ENCODE peak calls at places on chromosomes 3 and 15, in seven cellular contexts. W is HepG2, N is progenitor cell of endocrine pancreas, X is vagina, M is coronary artery, R is choroid plexus epithelial cell, L is B cell. Z is an unnamed sample.

GRCh38 chr15:58504674-58505234 is 73.0 kb downstream of the LIPC start:
- DNase-seq in W (no peak), N (no peak), X (no peak), M (no peak), R (no peak), L (no peak), Z (no peak)

GRCh38 chr3:148873270-148873927 is 8.3 kb downstream of the CPA3 start:
- DNase-seq in W (peak; percentile 19), N (no peak), X (no peak), M (no peak), R (no peak), L (no peak), Z (no peak)

GRCh38 chr3:175885196-175885766 is 1026.1 kb downstream of the NAALADL2 start:
- DNase-seq in W (no peak), N (no peak), X (no peak), M (no peak), R (no peak), L (no peak), Z (no peak)

GRCh38 chr3:139281512-139282196 is 62.2 kb upstream of the MRPS22 start:
- DNase-seq in W (no peak), N (no peak), X (no peak), M (no peak), R (no peak), L (no peak), Z (no peak)

GRCh38 chr3:100556656-100557310 is 52.6 kb upstream of the ADGRG7 start:
- DNase-seq in W (no peak), N (no peak), X (no peak), M (no peak), R (peak; percentile 75), L (no peak), Z (no peak)

GRCh38 chr3:52246728-52247454 is 1.3 kb downstream of the PPM1M start:
- DNase-seq in W (no peak), N (no peak), X (no peak), M (no peak), R (no peak), L (no peak), Z (peak; percentile 47)

GRCh38 chr3:114879059-114880031 is 267.7 kb downstream of the ZBTB20 start:
- DNase-seq in W (no peak), N (no peak), X (no peak), M (no peak), R (peak; percentile 68), L (no peak), Z (no peak)

GRCh38 chr3:93988283-93988682 is 8.3 kb downstream of the ARL13B start:
- DNase-seq in W (no peak), N (no peak), X (no peak), M (no peak), R (peak; percentile 44), L (no peak), Z (no peak)

GRCh38 chr15:100891316-100892012 is 11.8 kb downstream of the ALDH1A3 start:
- DNase-seq in W (no peak), N (no peak), X (no peak), M (no peak), R (peak; percentile 13), L (no peak), Z (no peak)

GRCh38 chr3:78906245-78906644 is 861.6 kb downstream of the ROBO1 start:
- DNase-seq in W (no peak), N (no peak), X (no peak), M (no peak), R (no peak), L (no peak), Z (no peak)

GRCh38 chr3:45088959-45089358 is 57.2 kb downstream of the CDCP1 start:
- DNase-seq in W (no peak), N (no peak), X (no peak), M (no peak), R (no peak), L (no peak), Z (no peak)

GRCh38 chr15:55319537-55320325 is 709 bp downstream of the PIGB start:
- DNase-seq in W (no peak), N (no peak), X (no peak), M (no peak), R (peak; percentile 34), L (peak; percentile 9), Z (peak; percentile 26)

GRCh38 chr15:71669688-71670087 is 140.7 kb upstream of the NR2E3 start:
- DNase-seq in W (no peak), N (no peak), X (no peak), M (no peak), R (no peak), L (no peak), Z (no peak)

GRCh38 chr3:54931182-54931581 is 3.3 kb upstream of the LRTM1 start:
- DNase-seq in W (no peak), N (no peak), X (no peak), M (no peak), R (no peak), L (no peak), Z (no peak)

GRCh38 chr3:20056727-20057611 is 16.7 kb downstream of the KAT2B start:
- DNase-seq in W (no peak), N (no peak), X (no peak), M (no peak), R (peak; percentile 89), L (no peak), Z (peak; percentile 52)

GRCh38 chr3:114095808-114096207 is 39.3 kb downstream of the QTRT2 start:
- DNase-seq in W (no peak), N (no peak), X (no peak), M (no peak), R (no peak), L (no peak), Z (no peak)

GRCh38 chr15:95446854-95447253 is 883.6 kb upstream of the NR2F2 start:
- DNase-seq in W (no peak), N (no peak), X (no peak), M (no peak), R (no peak), L (no peak), Z (peak; percentile 50)

GRCh38 chr3:36957862-36958686 is 13.2 kb upstream of the TRANK1 start:
- DNase-seq in W (no peak), N (no peak), X (no peak), M (no peak), R (peak; percentile 59), L (no peak), Z (no peak)

GRCh38 chr3:31937225-31937624 is 43.8 kb downstream of the OSBPL10 start:
- DNase-seq in W (no peak), N (no peak), X (no peak), M (no peak), R (no peak), L (no peak), Z (no peak)

DNA sequence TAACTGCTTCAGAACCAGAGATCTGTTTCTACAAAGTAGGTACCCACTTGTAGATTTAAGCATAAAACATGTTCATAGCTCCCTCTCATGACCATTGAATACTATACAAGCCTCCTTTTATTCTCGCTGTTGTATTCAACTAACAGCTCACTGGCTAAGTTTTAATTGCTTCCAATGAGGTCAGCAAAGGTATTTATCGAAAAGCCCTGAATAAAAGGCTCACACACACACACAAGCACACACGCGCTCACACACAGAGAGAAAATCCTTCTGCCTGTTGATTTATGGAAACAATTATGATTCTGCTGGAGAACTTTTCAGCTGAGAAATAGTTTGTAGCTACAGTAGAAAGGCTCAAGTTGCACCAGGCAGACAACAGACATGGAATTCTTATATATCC is at the start of gene FGF7:
- DNase-seq in W (peak; percentile 2), N (no peak), X (no peak), M (no peak), R (peak; percentile 64), L (no peak), Z (no peak)
- TF ChIP-seq CTCF in W (no peak), N (no peak), X (no peak), M (no peak), R (no peak), L (no peak), Z (no peak)

DNA sequence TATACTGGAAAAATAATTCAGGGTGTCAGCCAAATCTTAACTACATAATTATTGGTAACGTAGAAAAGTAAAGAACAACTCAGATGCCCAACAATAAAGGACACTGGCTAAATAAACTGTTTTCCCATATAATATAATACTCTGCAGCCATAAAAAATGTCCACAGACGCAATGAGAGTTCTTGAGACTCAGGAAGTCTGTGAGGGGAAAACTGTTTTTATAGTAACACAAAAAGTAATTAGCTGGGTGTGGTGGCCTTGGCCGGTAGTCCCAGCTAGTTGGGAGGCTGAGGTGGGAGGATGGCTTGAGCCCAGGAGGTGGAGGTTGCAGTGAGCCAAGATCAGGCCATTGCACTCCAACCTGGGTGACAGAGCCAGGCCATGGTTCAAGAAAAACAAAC is 5.5 kb upstream of the UBR1 start:
- DNase-seq in W (no peak), N (no peak), X (no peak), M (no peak), R (no peak), L (no peak), Z (no peak)
- TF ChIP-seq CTCF in W (no peak), N (no peak), X (no peak), M (no peak), R (no peak), L (no peak), Z (no peak)

GRCh38 chr3:3020209-3020608 is 90.0 kb downstream of the IL5RA start:
- DNase-seq in W (no peak), N (no peak), X (no peak), M (no peak), R (no peak), L (no peak), Z (no peak)

GRCh38 chr3:3013299-3013698 is 96.9 kb downstream of the IL5RA start:
- DNase-seq in W (no peak), N (no peak), X (no peak), M (no peak), R (no peak), L (no peak), Z (no peak)

DNA sequence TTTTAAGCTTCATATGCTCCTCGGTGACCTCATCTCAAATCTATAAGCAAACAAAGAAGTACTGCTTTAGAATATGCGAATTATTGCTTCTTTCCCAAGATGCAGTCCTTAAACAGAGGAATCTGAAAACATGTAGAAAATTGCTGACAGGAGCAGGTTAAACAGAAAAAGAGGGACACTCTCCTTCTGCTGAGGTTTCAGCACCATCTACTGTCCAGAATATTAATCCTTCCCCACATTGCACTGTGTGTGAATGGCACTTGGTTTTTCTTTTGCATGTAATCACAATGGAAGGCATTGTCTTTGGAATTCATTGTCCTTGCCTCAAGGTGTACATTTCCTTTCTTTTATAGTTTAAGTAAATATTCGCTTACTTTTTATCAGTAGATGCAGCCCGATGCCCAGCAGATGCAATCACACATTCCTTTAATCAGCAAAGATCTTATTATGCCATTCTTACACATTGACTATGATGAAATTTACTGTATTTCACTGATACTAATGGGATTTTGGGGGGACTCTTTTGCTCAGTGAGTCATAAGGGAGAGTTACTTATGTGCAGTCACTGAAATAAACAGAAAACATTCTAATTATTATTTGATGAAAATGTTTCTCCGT is 94.6 kb downstream of the IL5RA start:
- DNase-seq in W (peak; percentile 15), N (no peak), X (no peak), M (no peak), R (peak; percentile 30), L (peak; percentile 4), Z (no peak)
- TF ChIP-seq CTCF in W (peak; percentile 74), N (peak; percentile 61), X (no peak), M (no peak), R (peak; percentile 31), L (no peak), Z (no peak)

DNA sequence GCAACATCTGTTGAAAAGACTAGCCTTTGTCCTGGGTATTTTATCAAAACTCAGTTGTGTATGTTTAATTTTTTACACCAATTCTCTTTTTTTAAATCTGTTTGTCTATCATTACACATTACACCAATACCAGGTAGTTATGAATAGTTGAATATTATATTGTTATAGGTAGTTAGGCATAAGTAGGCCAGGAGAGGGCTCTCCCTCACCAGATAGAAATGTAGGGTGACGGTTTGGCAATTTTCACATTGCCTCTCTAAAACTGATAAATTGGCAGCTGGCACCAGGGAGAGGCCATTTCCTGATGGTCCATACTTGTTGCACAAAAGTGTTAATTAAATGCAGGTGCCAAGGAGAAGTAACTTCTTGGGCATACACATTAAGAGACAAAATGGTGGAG is 483.1 kb upstream of the EPHA6 start:
- DNase-seq in W (no peak), N (no peak), X (no peak), M (no peak), R (no peak), L (no peak), Z (no peak)
- TF ChIP-seq CTCF in W (peak; percentile 16), N (no peak), X (no peak), M (no peak), R (no peak), L (no peak), Z (no peak)

Z was measured in activated CD8-positive, alpha-beta T cell treated with anti-CD3 and anti-CD28 coated beads for 36 hours.